ENCODE peak calls at places on chromosomes 16 and 17, in four cellular contexts. P, X, B and T are unnamed samples.

GRCh38 chr17:73401911-73402310 is 90.1 kb upstream of the CDC42EP4 start:
- DNase-seq in P (no peak), X (peak), B (peak), T (no peak)

GRCh38 chr16:85891033-85891775 is 7.8 kb upstream of the IRF8 start:
- DNase-seq in P (no peak), X (no peak), B (no peak), T (no peak)

GRCh38 chr17:45660474-45660873 is 123.6 kb upstream of the CRHR1 start:
- DNase-seq in P (no peak), X (no peak), B (no peak), T (no peak)

GRCh38 chr17:36085710-36086268 is 4.2 kb downstream of the CCL3 start:
- DNase-seq in P (no peak), X (peak), B (no peak), T (no peak)

GRCh38 chr16:86018487-86018886 is 119.5 kb downstream of the IRF8 start:
- DNase-seq in P (no peak), X (peak), B (no peak), T (no peak)

GRCh38 chr17:37818689-37819088 is 73.8 kb upstream of the HNF1B start:
- DNase-seq in P (no peak), X (no peak), B (no peak), T (no peak)

GRCh38 chr17:67246648-67247415 is 1.8 kb upstream of the HELZ start:
- DNase-seq in P (peak), X (no peak), B (peak), T (no peak)

GRCh38 chr16:23962001-23962400 is 126.2 kb downstream of the PRKCB start:
- DNase-seq in P (no peak), X (no peak), B (no peak), T (no peak)

GRCh38 chr17:199195-199604 is 17.8 kb upstream of the DOC2B start:
- DNase-seq in P (no peak), X (no peak), B (no peak), T (no peak)

GRCh38 chr17:61340431-61340830 is 59.2 kb upstream of the TBX2 start:
- DNase-seq in P (no peak), X (no peak), B (no peak), T (no peak)

GRCh38 chr17:82353484-82353883 is 5.6 kb upstream of the TEX19 start:
- DNase-seq in P (no peak), X (no peak), B (no peak), T (no peak)

GRCh38 chr16:58814348-58814801 is 80.3 kb upstream of the GOT2 start:
- DNase-seq in P (no peak), X (peak), B (peak), T (peak)

GRCh38 chr17:62092784-62093183 is 27.7 kb upstream of the MED13 start:
- DNase-seq in P (no peak), X (no peak), B (no peak), T (no peak)

GRCh38 chr17:74775409-74776043 is 619 bp downstream of the NAT9 start:
- DNase-seq in P (no peak), X (no peak), B (no peak), T (no peak)

GRCh38 chr16:88639231-88640038 is 1.1 kb downstream of the IL17C start:
- DNase-seq in P (no peak), X (no peak), B (no peak), T (no peak)

GRCh38 chr17:44775838-44776621 is 17.2 kb downstream of the ADAM11 start:
- DNase-seq in P (no peak), X (no peak), B (no peak), T (no peak)

GRCh38 chr17:80664217-80664780 is 119.7 kb downstream of the RPTOR start:
- DNase-seq in P (no peak), X (no peak), B (no peak), T (no peak)

GRCh38 chr17:44071198-44071520 is 624 bp downstream of the G6PC3 start:
- DNase-seq in P (no peak), X (no peak), B (no peak), T (no peak)

GRCh38 chr17:81401727-81402529 is 6.7 kb downstream of the BAHCC1 start:
- DNase-seq in P (no peak), X (peak), B (peak), T (no peak)

GRCh38 chr16:20761175-20761574 is 2.6 kb upstream of the ACSM3 start:
- DNase-seq in P (no peak), X (no peak), B (no peak), T (no peak)

GRCh38 chr16:20766294-20766693 is 2.5 kb downstream of the ACSM3 start:
- DNase-seq in P (no peak), X (no peak), B (no peak), T (no peak)

GRCh38 chr16:20765732-20766131 is 1.9 kb downstream of the ACSM3 start:
- DNase-seq in P (no peak), X (no peak), B (no peak), T (no peak)

GRCh38 chr16:20762404-20763123 is 1.2 kb upstream of the ACSM3 start:
- DNase-seq in P (no peak), X (no peak), B (no peak), T (no peak)

DNA sequence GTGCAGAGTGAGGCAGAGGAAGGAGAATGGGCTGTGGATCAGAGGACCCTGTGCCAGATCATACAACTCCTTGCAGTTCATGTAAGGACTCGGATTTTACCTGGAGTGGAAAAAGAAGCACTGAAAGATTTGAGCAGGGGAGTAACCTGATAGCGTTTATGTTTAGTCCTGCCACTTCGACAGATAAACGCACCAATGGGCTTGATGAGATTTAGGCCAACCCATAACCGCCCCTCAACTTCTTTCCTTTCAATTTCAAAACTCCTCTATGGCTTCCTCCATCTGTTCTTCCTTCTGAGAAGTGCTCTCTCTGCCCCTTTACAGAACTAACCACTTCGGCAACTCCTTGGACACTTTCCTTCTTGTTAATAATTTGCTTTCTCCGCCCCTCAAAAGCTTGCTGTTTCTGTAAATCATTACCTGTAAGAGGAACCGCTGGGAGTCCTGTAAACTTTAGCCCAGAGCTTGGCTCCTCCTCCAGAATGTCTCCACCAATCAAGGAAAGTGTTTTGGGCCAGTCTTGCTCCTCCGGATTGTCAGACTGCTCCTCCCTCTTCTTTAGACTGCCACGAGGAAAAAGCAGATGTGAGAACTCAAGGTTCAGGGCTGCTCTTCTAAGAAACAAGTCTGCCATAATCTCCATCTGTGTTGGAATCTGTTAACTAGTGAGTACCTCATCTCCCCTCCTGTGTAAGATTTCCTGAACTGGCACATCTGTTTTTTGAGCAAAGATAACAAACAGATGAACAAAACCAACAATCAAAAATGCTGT is at the start of gene ACSM3:
- DNase-seq in P (peak), X (peak), B (peak), T (peak)
- TF ChIP-seq SPI1 in P (peak), X (no peak), B (peak), T (peak)

GRCh38 chr16:78198299-78198698 is 98.8 kb downstream of the WWOX start:
- DNase-seq in P (no peak), X (no peak), B (no peak), T (no peak)
- TF ChIP-seq SPI1 in P (no peak), X (no peak), B (no peak), T (no peak)

DNA sequence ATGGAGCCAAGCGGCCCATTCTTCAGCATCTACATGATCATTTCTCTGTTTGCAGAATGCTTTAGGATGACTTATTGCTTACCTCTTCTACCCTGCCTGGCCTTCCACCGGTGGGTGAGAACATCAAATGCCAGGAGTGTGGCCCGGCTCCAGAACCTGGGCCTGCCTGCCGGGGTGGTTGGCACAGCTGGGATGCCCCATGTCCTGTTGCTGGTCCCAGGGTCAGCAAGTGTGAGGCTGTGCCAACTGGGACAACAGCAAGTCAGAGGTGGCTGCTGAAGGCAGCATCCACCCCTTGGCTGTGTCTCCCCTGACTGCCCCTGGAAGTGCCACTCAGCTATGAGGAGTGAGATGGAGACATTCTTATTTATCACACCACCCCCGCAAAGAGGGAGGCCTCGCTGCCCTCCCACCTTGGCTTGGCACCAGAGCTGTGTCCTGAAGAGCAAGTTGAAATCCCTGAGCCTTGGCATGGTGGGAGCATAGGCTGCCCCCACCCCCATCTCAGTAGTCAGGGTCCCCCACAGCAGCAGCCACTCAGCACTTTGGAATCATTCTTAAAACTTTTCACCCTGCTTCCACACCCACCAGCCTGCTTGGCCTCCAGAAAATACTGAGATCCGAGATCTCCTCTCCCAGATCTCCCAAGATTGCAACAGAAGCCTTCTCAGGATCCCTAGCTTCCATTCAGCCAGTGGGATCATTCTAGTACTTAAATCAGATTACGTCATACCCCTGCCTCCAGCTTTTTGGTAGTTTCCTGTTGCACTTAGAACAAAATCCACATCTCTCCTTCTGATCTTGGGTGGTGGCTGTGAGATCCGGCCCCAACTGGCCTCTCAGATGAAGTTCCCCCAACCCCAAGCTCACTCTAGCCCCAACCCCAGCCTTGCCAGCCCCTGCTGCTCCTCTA is 127.5 kb downstream of the SOCS1 start:
- DNase-seq in P (no peak), X (peak), B (peak), T (no peak)
- TF ChIP-seq SPI1 in P (no peak), X (no peak), B (no peak), T (no peak)

DNA sequence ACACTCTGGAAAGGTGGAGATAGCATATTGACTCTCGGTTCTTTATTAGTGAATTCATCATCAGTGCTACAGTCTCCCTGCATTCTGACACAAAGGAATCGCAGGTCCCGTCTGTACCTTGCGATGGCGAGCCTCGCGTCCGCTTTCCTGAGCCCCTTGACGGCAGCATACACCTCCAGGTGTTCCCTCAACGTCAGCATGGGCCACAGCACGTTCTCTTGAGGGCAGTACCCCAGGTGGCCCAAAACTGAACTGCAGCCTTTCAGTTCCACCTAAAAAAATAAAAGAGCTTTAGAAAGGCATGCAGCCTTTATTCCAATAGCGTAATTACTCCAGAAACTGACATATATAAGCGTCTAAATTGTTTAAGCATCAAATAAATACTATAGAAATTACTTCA is 24.2 kb upstream of the ABCA9 start:
- DNase-seq in P (no peak), X (no peak), B (no peak), T (no peak)
- TF ChIP-seq SPI1 in P (no peak), X (no peak), B (no peak), T (no peak)

DNA sequence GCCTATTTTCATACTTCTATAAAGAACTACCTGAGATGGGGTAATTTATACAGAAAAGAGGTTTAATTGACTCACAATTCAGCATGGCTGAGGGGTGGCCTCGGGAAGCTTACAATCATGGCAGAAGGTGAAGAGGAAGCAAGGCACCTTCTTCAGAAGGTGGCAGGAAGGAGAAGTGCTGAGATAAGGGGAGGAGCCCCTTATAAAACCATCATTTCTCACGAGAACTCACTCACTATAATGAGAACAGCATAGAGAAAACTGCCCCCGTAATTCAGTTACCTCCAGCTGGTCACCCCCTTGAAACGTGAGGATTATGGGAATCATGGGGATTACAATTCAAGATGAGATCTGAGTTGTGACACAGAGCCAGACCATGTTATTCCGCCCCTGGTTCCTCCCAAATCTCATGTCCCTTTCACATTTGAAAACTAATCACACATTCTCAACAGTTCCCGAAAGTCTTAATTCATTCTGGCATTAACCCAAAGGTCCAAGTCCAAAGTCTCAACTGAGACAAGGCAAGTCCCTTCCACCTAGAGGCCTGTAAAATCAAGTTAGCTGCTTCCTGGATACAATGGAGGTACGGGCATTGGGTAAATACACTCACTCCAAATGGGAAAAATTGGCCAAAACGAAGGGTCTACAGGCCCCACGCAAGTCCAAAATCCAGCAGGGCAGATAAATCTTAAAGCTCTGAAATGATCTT is 237.7 kb downstream of the CDH13 start:
- DNase-seq in P (no peak), X (no peak), B (no peak), T (no peak)
- TF ChIP-seq SPI1 in P (no peak), X (no peak), B (no peak), T (no peak)